ENCODE peak calls at places on chromosomes 5 and 9, in seven cellular contexts. M, O, K, E, B, F and V are unnamed samples.

GRCh38 chr5:160656961-160657570 is 194.9 kb downstream of the ATP10B start:
- DNase-seq in M (no peak), F (no peak), E (no peak), O (no peak), B (no peak), K (no peak), V (no peak)

GRCh38 chr9:83200531-83200930 is 137.6 kb upstream of the RASEF start:
- DNase-seq in B (no peak), O (no peak), F (no peak), E (no peak), M (no peak), K (no peak), V (no peak)

GRCh38 chr9:117616436-117616835 is 87.8 kb upstream of the TLR4 start:
- DNase-seq in E (no peak), M (no peak), K (no peak), O (no peak), B (no peak), F (no peak), V (no peak)

GRCh38 chr5:24177821-24178220 is 467.0 kb downstream of the CDH10 start:
- DNase-seq in M (no peak), F (no peak), B (no peak), K (no peak), O (no peak), E (no peak), V (no peak)

GRCh38 chr9:98091735-98092632 is 27.0 kb downstream of the TRIM14 start:
- DNase-seq in M (no peak), F (no peak), K (no peak), B (no peak), E (no peak), O (no peak), V (no peak)

GRCh38 chr9:129052592-129052991 is 16.2 kb downstream of the MIGA2 start:
- DNase-seq in O (peak), E (no peak), F (no peak), K (no peak), M (no peak), B (no peak), V (peak)

GRCh38 chr5:10524376-10525123 is 39.3 kb upstream of the ANKRD33B start:
- DNase-seq in O (no peak), F (peak), B (peak), E (no peak), M (no peak), K (no peak), V (no peak)

GRCh38 chr9:98450486-98450885 is 195.0 kb upstream of the TBC1D2 start:
- DNase-seq in K (no peak), F (no peak), E (no peak), B (peak), O (no peak), M (no peak), V (no peak)

GRCh38 chr5:172498431-172499129 is 44.3 kb upstream of the SH3PXD2B start:
- DNase-seq in E (no peak), K (no peak), B (no peak), O (peak), M (no peak), F (no peak), V (no peak)

GRCh38 chr5:44927335-44927734 is 118.6 kb downstream of the MRPS30 start:
- DNase-seq in F (no peak), M (no peak), E (no peak), K (no peak), B (no peak), O (no peak), V (no peak)

GRCh38 chr5:58259685-58260152 is 200.2 kb downstream of the PLK2 start:
- DNase-seq in B (peak), F (peak), M (peak), O (no peak), K (no peak), E (peak), V (peak)

GRCh38 chr9:36855443-36856315 is 178.4 kb downstream of the PAX5 start:
- DNase-seq in E (peak), B (no peak), O (no peak), K (no peak), M (peak), F (no peak), V (no peak)

GRCh38 chr5:98455660-98456059 is 317.8 kb upstream of the RGMB start:
- DNase-seq in M (no peak), F (peak), O (no peak), K (no peak), E (no peak), B (peak), V (no peak)

GRCh38 chr5:18560602-18561001 is 926.3 kb downstream of the TAF11L14 start:
- DNase-seq in M (no peak), B (no peak), K (no peak), F (no peak), E (no peak), O (no peak), V (no peak)

GRCh38 chr9:35401011-35401410 is 88.9 kb upstream of the RUSC2 start:
- DNase-seq in M (no peak), B (no peak), O (no peak), E (no peak), K (no peak), F (no peak), V (no peak)

GRCh38 chr9:95937131-95937530 is 61.6 kb downstream of the ERCC6L2 start:
- DNase-seq in K (no peak), F (no peak), O (no peak), E (no peak), M (no peak), B (no peak), V (peak)

GRCh38 chr5:133934822-133935793 is 33.3 kb downstream of the C5orf15 start:
- DNase-seq in B (no peak), F (no peak), O (no peak), M (no peak), K (no peak), E (no peak), V (no peak)

GRCh38 chr5:56656816-56657740 is 158.3 kb upstream of the MAP3K1 start:
- DNase-seq in F (peak), B (peak), K (no peak), E (no peak), M (no peak), O (no peak), V (no peak)

GRCh38 chr9:4922101-4922500 is 63.0 kb upstream of the JAK2 start:
- DNase-seq in O (no peak), K (no peak), F (no peak), E (no peak), M (no peak), B (no peak), V (no peak)

GRCh38 chr9:124759327-124759726 is 11.8 kb downstream of the NR6A1 start:
- DNase-seq in M (no peak), F (no peak), E (no peak), B (no peak), K (no peak), O (no peak), V (no peak)

GRCh38 chr5:39207628-39208027 is 11.7 kb downstream of the FYB1 start:
- DNase-seq in B (no peak), E (no peak), M (no peak), O (no peak), F (no peak), K (no peak), V (no peak)

GRCh38 chr9:106286249-106286648 is 576.7 kb upstream of the ZNF462 start:
- DNase-seq in E (no peak), M (peak), K (no peak), F (peak), O (no peak), B (peak), V (no peak)

GRCh38 chr5:79878721-79879336 is 112.2 kb downstream of the MTX3 start:
- DNase-seq in M (peak), F (no peak), B (no peak), K (no peak), O (no peak), E (no peak), V (peak)

GRCh38 chr5:176810687-176811501 is 535 bp downstream of the UNC5A start:
- DNase-seq in K (no peak), E (no peak), B (peak), F (peak), O (no peak), M (no peak), V (no peak)

GRCh38 chr5:181261320-181262085 is 560 bp upstream of the TRIM52 start:
- DNase-seq in O (peak), M (peak), F (peak), B (peak), E (peak), K (peak), V (peak)

GRCh38 chr9:122128007-122128406 is 31.6 kb downstream of the NDUFA8 start:
- DNase-seq in B (no peak), M (no peak), E (no peak), F (no peak), O (no peak), K (no peak), V (no peak)

GRCh38 chr9:131347376-131348020 is 46.4 kb upstream of the PRRC2B start:
- DNase-seq in K (no peak), O (no peak), B (no peak), F (no peak), E (no peak), M (no peak), V (no peak)

GRCh38 chr5:100780376-100780870 is 122.7 kb downstream of the ST8SIA4 start:
- DNase-seq in O (no peak), B (no peak), E (no peak), K (no peak), M (no peak), F (no peak), V (no peak)

GRCh38 chr9:130933114-130934046 is 5.7 kb downstream of the FIBCD1 start:
- DNase-seq in B (peak), M (no peak), K (no peak), O (no peak), E (no peak), F (peak), V (peak)

GRCh38 chr9:27227192-27227591 is 69.8 kb downstream of the EQTN start:
- DNase-seq in F (peak), M (no peak), E (no peak), O (no peak), B (no peak), K (no peak), V (peak)

GRCh38 chr9:127130661-127131538 is 8.5 kb upstream of the ANGPTL2 start:
- DNase-seq in F (peak), K (peak), M (no peak), B (peak), E (no peak), O (peak), V (peak)

GRCh38 chr9:86079421-86080111 is 19.8 kb downstream of the GOLM1 start:
- DNase-seq in F (no peak), K (no peak), M (no peak), O (no peak), E (no peak), B (peak), V (peak)

GRCh38 chr9:100437860-100438805 is 11.2 kb downstream of the MSANTD3 start:
- DNase-seq in E (peak), M (peak), B (peak), K (peak), F (peak), O (peak), V (peak)

GRCh38 chr9:131745611-131746010 is 5.7 kb upstream of the RAPGEF1 start:
- DNase-seq in E (no peak), B (no peak), O (no peak), F (no peak), M (no peak), K (no peak), V (no peak)

GRCh38 chr5:170306381-170306790 is 8.8 kb upstream of the LCP2 start:
- DNase-seq in O (peak), F (peak), M (peak), E (no peak), K (peak), B (peak), V (peak)

GRCh38 chr9:123162359-123163345 is 105.7 kb downstream of the STRBP start:
- DNase-seq in K (no peak), F (peak), M (no peak), B (no peak), O (no peak), E (peak), V (no peak)

GRCh38 chr5:54883374-54884194 is 101.8 kb downstream of the ESM1 start:
- DNase-seq in F (peak), B (peak), M (peak), O (peak), E (peak), K (peak), V (peak)

GRCh38 chr9:81871695-81872094 is 56.5 kb upstream of the SPATA31D4 start:
- DNase-seq in E (peak), F (peak), K (no peak), B (peak), M (no peak), O (no peak), V (peak)

GRCh38 chr9:108467653-108468324 is 388.0 kb downstream of the ACTL7B start:
- DNase-seq in K (no peak), B (peak), O (no peak), F (peak), E (no peak), M (no peak), V (no peak)

DNA sequence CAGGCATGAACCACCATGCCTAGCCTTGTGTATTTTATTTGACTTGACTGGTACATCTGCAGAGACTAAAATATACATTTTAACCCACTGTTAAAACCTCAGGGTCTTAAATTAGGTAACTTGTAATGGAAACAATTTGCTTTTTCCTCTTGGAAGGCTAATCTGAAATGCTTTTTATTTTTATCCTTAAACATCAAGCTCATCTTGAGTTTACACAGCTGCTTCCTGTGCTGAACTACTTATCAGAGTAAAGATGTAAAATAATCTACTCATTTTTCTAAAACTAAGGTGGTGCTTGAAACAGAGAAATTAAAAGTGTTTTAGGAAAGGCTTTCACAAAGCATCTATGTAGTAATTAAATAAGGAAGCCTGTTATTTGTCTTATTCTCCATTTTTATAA is 144.1 kb downstream of the ENTREP1 start:
- DNase-seq in O (no peak), M (no peak), K (no peak), B (no peak), E (peak), F (no peak), V (no peak)
- H3K27ac ChIP-seq in O (no peak), M (no peak), K (no peak), B (no peak), E (no peak), F (no peak), V (no peak)

DNA sequence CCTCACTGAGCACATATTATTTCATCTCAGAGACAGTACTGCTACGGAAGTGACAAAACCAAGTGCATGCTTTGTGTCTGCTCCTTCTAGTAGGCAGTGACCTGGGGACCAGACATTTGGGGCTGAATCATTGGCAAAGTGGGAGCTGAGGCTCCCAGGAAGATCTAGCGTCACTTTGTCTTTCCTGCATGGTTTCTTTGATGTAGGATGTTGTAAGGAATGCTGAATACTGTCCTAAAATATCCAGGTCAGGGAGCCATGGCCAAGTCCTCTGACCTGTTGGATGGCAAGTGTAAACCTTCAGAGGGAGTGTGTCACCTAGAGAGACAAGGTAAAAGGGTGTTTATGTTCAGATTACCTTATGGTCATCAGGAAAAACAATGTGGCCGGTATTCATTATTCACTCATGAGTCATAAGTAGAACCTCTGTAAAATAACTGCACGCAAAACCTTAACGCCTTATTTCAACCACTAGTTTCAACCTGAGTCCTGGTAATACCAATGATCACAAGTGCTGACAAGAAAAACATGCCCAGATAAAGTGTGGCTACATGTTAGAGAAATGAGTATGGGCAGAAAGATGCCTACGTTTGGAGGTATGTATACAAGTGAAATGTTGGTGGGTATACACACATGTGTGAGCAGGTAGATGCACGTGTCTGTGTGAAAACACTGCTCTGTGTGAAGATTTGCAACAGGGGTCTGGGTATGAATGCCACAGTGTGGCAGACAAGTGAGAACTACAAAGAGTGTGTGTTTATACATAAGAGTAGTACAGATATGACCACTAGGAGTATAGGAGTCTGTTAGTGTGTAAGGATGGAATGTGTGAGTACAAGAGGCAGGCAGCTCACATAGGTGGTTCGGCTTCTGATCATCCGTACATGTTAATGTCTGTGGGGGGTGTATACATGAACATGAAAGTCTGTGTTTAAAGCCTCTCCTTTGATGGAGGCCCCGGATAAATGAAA is 263.9 kb downstream of the SPOCK1 start:
- DNase-seq in E (no peak), K (no peak), F (no peak), O (no peak), M (no peak), B (peak), V (peak)
- TF ChIP-seq CTCF in E (no peak), K (no peak), F (no peak), O (no peak), M (no peak), B (peak), V (no peak)

DNA sequence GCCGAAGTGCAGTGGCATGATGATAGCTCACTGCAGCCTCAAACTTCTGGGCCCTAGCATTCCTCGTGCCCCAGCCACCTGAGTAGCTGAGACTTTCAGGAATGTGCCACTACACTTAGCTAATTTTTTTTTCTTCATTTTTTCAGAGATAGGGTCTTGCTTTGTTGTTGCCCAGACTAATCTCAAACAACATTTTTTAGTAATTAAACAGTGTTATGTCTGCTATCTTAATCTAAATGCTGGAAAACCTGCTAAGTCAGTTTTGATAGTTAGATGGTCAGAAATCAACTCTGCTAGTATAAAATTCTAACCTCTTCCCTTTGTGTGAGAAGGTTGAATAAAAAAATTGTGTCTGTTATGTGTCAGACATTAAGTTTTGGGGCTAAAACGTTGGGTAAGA is 12.4 kb downstream of the G3BP1 start:
- DNase-seq in F (no peak), M (peak), B (no peak), E (no peak), K (no peak), O (no peak), V (no peak)
- H3K27ac ChIP-seq in F (no peak), M (peak), B (no peak), E (no peak), K (no peak), O (no peak), V (peak)

GRCh38 chr5:142770650-142771609 is 753 bp downstream of the ARHGAP26 start:
- DNase-seq in E (peak), K (no peak), B (no peak), F (peak), O (peak), M (peak), V (peak)

GRCh38 chr5:142769251-142769792 is 855 bp upstream of the ARHGAP26 start:
- DNase-seq in K (no peak), E (peak), B (no peak), F (no peak), M (no peak), O (no peak), V (no peak)

GRCh38 chr5:142772766-142773293 is 2.7 kb downstream of the ARHGAP26 start:
- DNase-seq in B (no peak), K (no peak), E (no peak), O (no peak), M (no peak), F (no peak), V (no peak)

GRCh38 chr5:142767925-142768324 is 2.3 kb upstream of the ARHGAP26 start:
- DNase-seq in B (no peak), F (no peak), K (no peak), E (no peak), M (no peak), O (no peak), V (no peak)

GRCh38 chr5:142769793-142770649 is at the start of gene ARHGAP26:
- DNase-seq in F (peak), O (peak), M (peak), B (peak), E (peak), K (peak), V (peak)
- TF ChIP-seq CTCF in F (peak), O (peak), M (peak), B (no peak), E (peak), K (peak), V (peak)

GRCh38 chr5:103256178-103256577 is 2.4 kb upstream of the MACIR start:
- DNase-seq in M (peak), K (no peak), O (no peak), E (no peak), B (no peak), F (no peak), V (no peak)
- H3K27ac ChIP-seq in M (no peak), K (no peak), O (no peak), E (no peak), B (no peak), F (no peak), V (no peak)

DNA sequence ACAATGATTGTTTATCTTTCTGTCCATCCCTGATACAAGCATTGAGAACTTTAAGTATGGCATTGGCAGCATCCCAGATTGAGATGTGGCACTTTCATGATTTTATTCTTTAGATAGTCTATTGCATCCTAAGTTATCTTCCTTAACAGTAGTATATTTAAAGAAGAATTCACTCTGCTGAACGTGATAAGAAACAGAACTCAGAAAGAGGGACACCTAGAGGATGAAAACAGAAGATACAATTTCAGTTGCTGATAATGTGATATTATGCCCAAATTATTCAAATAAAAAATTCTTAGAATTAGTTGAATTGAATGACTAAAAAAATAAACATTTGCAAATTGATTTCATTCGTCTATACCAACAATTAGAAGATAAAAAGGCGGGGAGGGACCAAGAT is 218.1 kb upstream of the DMRTA1 start:
- DNase-seq in M (no peak), B (no peak), F (peak), E (peak), O (no peak), K (no peak), V (no peak)
- TF ChIP-seq CTCF in M (peak), B (peak), F (peak), E (peak), O (peak), K (no peak), V (peak)

GRCh38 chr5:150160448-150161069 is 4.9 kb upstream of the PDGFRB start:
- DNase-seq in E (no peak), F (no peak), O (no peak), B (no peak), K (no peak), M (no peak), V (no peak)

GRCh38 chr5:150162142-150162513 is 4.5 kb upstream of the CDX1 start:
- DNase-seq in F (no peak), B (no peak), O (no peak), K (no peak), E (no peak), M (no peak), V (no peak)

GRCh38 chr5:150161242-150162141 is 5.1 kb upstream of the CDX1 start:
- DNase-seq in B (no peak), E (peak), K (peak), O (peak), M (peak), F (peak), V (peak)

GRCh38 chr5:150158170-150158949 is 2.7 kb upstream of the PDGFRB start:
- DNase-seq in K (peak), F (no peak), M (no peak), E (no peak), B (no peak), O (peak), V (no peak)

GRCh38 chr5:150159741-150160179 is 4.1 kb upstream of the PDGFRB start:
- DNase-seq in E (no peak), M (no peak), B (peak), K (peak), F (peak), O (peak), V (no peak)
- H3K27ac ChIP-seq in E (no peak), M (no peak), B (peak), K (peak), F (peak), O (peak), V (no peak)

GRCh38 chr5:83564069-83564749 is 92.7 kb downstream of the VCAN start:
- DNase-seq in E (peak), O (no peak), K (no peak), M (peak), F (peak), B (no peak), V (peak)
- TF ChIP-seq CTCF in E (peak), O (peak), K (peak), M (peak), F (peak), B (peak), V (peak)